ENCODE peak calls at places on chromosomes 11 and 22, in six cellular contexts. H is breast epithelium; C is T-helper 1 cell; R is mesothelial cell of epicardium; V is CD8-positive, alpha-beta memory T cell; Y is mammary epithelial cell. F is an unnamed sample.

GRCh38 chr11:8330896-8331295 is 67.2 kb upstream of the LMO1 start:
- DNase-seq in H (no peak), C (no peak), R (no peak), V (no peak), Y (no peak), F (no peak)

GRCh38 chr22:21026783-21027692 is 5.3 kb downstream of the SLC7A4 start:
- DNase-seq in H (peak; percentile 40), C (no peak), R (no peak), V (no peak), Y (peak; percentile 43), F (no peak)

GRCh38 chr11:65427691-65428577 is 5.3 kb downstream of the NEAT1 start:
- DNase-seq in H (peak; percentile 64), C (no peak), R (no peak), V (peak; percentile 54), Y (peak; percentile 83), F (no peak)

GRCh38 chr22:43625242-43625641 is 186.9 kb downstream of the EFCAB6 start:
- DNase-seq in H (no peak), C (no peak), R (no peak), V (no peak), Y (no peak), F (no peak)

GRCh38 chr22:23896523-23897186 is 2.5 kb downstream of the MIF start:
- DNase-seq in H (no peak), C (no peak), R (no peak), V (no peak), Y (no peak), F (no peak)

GRCh38 chr11:69867076-69868002 is 48.1 kb upstream of the FGF3 start:
- DNase-seq in H (no peak), C (no peak), R (no peak), V (no peak), Y (no peak), F (no peak)

GRCh38 chr11:60971520-60971919 is at the start of gene CD6:
- DNase-seq in H (no peak), C (peak; percentile 56), R (no peak), V (peak; percentile 87), Y (no peak), F (peak; percentile 53)

GRCh38 chr11:10366568-10367331 is 61.9 kb downstream of the ADM start:
- DNase-seq in H (peak; percentile 42), C (peak; percentile 23), R (peak; percentile 61), V (no peak), Y (peak; percentile 93), F (peak; percentile 7)

GRCh38 chr11:44456544-44457270 is 108.8 kb upstream of the CD82 start:
- DNase-seq in H (no peak), C (no peak), R (no peak), V (no peak), Y (no peak), F (no peak)

GRCh38 chr22:45329536-45329936 is 19.8 kb downstream of the FAM118A start:
- DNase-seq in H (no peak), C (no peak), R (no peak), V (no peak), Y (no peak), F (no peak)

GRCh38 chr22:18133452-18133851 is 16.5 kb upstream of the USP18 start:
- DNase-seq in H (peak; percentile 42), C (no peak), R (no peak), V (no peak), Y (no peak), F (no peak)

GRCh38 chr11:93020248-93021088 is 51.0 kb downstream of the MTNR1B start:
- DNase-seq in H (no peak), C (no peak), R (no peak), V (no peak), Y (peak; percentile 98), F (no peak)

GRCh38 chr11:78789365-78789764 is 214.7 kb upstream of the NARS2 start:
- DNase-seq in H (no peak), C (no peak), R (no peak), V (no peak), Y (no peak), F (no peak)

GRCh38 chr11:125773516-125773915 is 5.1 kb downstream of the PATE2 start:
- DNase-seq in H (no peak), C (no peak), R (no peak), V (no peak), Y (no peak), F (no peak)

GRCh38 chr11:14908214-14908880 is 16.3 kb upstream of the CYP2R1 start:
- DNase-seq in H (no peak), C (peak; percentile 22), R (no peak), V (peak; percentile 54), Y (peak; percentile 42), F (peak; percentile 3)

GRCh38 chr22:18024276-18024939 is at the start of gene MICAL3:
- DNase-seq in H (peak; percentile 45), C (peak; percentile 29), R (peak; percentile 78), V (peak; percentile 60), Y (peak; percentile 68), F (no peak)

GRCh38 chr22:46917702-46918101 is 155.3 kb downstream of the TBC1D22A start:
- DNase-seq in H (no peak), C (no peak), R (no peak), V (no peak), Y (no peak), F (no peak)

GRCh38 chr22:37552560-37553163 is 7.6 kb upstream of the CDC42EP1 start:
- DNase-seq in H (no peak), C (no peak), R (no peak), V (no peak), Y (no peak), F (no peak)

GRCh38 chr22:28951969-28952521 is 68.7 kb downstream of the ZNRF3 start:
- DNase-seq in H (no peak), C (no peak), R (peak; percentile 44), V (no peak), Y (no peak), F (no peak)

GRCh38 chr22:20231499-20232236 is 36.5 kb downstream of the RTN4R start:
- DNase-seq in H (no peak), C (no peak), R (no peak), V (no peak), Y (no peak), F (no peak)

GRCh38 chr22:27224485-27225364 is 567.3 kb downstream of the MIAT start:
- DNase-seq in H (no peak), C (no peak), R (no peak), V (no peak), Y (no peak), F (no peak)

GRCh38 chr11:77127969-77128691 is at the start of gene MYO7A:
- DNase-seq in H (no peak), C (no peak), R (peak; percentile 63), V (no peak), Y (no peak), F (no peak)

GRCh38 chr11:61332823-61333637 is at the start of the genes DDB1 and TKFC:
- DNase-seq in H (peak; percentile 91), C (peak; percentile 94), R (peak; percentile 95), V (peak; percentile 98), Y (peak; percentile 92), F (peak; percentile 94)

GRCh38 chr11:132158091-132158490 is 787.7 kb downstream of the NTM start:
- DNase-seq in H (no peak), C (no peak), R (no peak), V (no peak), Y (peak; percentile 30), F (no peak)

GRCh38 chr11:10779086-10779485 is 28.0 kb downstream of the CTR9 start:
- DNase-seq in H (no peak), C (no peak), R (no peak), V (no peak), Y (no peak), F (no peak)